ENCODE peak calls at places on chromosomes 1 and 21, in seven cellular contexts. K is neural progenitor cell, A is K562, O is hepatocyte, E is fibroblast of lung, R is PC-9, F is astrocyte. H is an unnamed sample. For H3K27me3 and H3K36me3, the result is how much of the 10 kb centered on the place peaks cover.

GRCh38 chr1:33640114-33640660 is 167.7 kb downstream of the ZSCAN20 start:
- DNase-seq in K (no peak), A (no peak), O (no peak), E (peak), R (no peak), F (no peak), H (no peak)

GRCh38 chr1:9397984-9398526 is 105.4 kb downstream of the SPSB1 start:
- DNase-seq in K (no peak), A (no peak), O (no peak), E (no peak), R (no peak), F (peak), H (no peak)

GRCh38 chr1:36764796-36765195 is 269.5 kb downstream of the GRIK3 start:
- DNase-seq in K (peak), A (no peak), O (no peak), E (no peak), R (no peak), F (no peak), H (no peak)

GRCh38 chr1:211566431-211567025 is 12.4 kb downstream of the SLC30A1 start:
- DNase-seq in K (no peak), A (no peak), O (no peak), E (no peak), R (no peak), F (no peak), H (no peak)

GRCh38 chr1:226406401-226406881 is 1.5 kb downstream of the PARP1 start:
- DNase-seq in K (peak), A (no peak), O (no peak), E (peak), R (peak), F (peak), H (no peak)

GRCh38 chr1:55420866-55421265 is 205.7 kb upstream of the USP24 start:
- DNase-seq in K (no peak), A (no peak), O (no peak), E (peak), R (no peak), F (peak), H (no peak)

GRCh38 chr1:47184090-47184735 is 5.6 kb downstream of the PDZK1IP1 start:
- DNase-seq in K (no peak), A (peak), O (no peak), E (no peak), R (no peak), F (no peak), H (no peak)

GRCh38 chr1:72442251-72442650 is 159.9 kb upstream of the NEGR1 start:
- DNase-seq in K (no peak), A (no peak), O (no peak), E (peak), R (no peak), F (peak), H (no peak)

GRCh38 chr1:11736746-11737639 is 1.1 kb downstream of the AGTRAP start:
- DNase-seq in K (peak), A (peak), O (peak), E (peak), R (peak), F (peak), H (peak)

GRCh38 chr21:31714741-31715365 is 17.1 kb downstream of the SCAF4 start:
- DNase-seq in K (no peak), A (no peak), O (no peak), E (no peak), R (no peak), F (no peak), H (peak)

GRCh38 chr1:205301842-205302588 is 19.5 kb downstream of the NUAK2 start:
- DNase-seq in K (no peak), A (no peak), O (peak), E (no peak), R (no peak), F (no peak), H (no peak)

GRCh38 chr1:26784023-26784871 is 3.5 kb upstream of the PIGV start:
- DNase-seq in K (peak), A (peak), O (peak), E (peak), R (peak), F (peak), H (peak)

GRCh38 chr21:44047996-44048560 is 36.0 kb downstream of the TRAPPC10 start:
- DNase-seq in K (no peak), A (no peak), O (no peak), E (no peak), R (no peak), F (no peak), H (no peak)

GRCh38 chr1:170885551-170885950 is 49.8 kb upstream of the MROH9 start:
- DNase-seq in K (no peak), A (no peak), O (no peak), E (no peak), R (no peak), F (peak), H (no peak)

GRCh38 chr1:234458352-234459027 is 20.5 kb downstream of the TARBP1 start:
- DNase-seq in K (no peak), A (no peak), O (peak), E (no peak), R (peak), F (no peak), H (no peak)

GRCh38 chr1:31712625-31713024 is 8.8 kb upstream of the COL16A1 start:
- DNase-seq in K (no peak), A (no peak), O (peak), E (peak), R (peak), F (peak), H (no peak)

GRCh38 chr1:51381964-51382363 is 51.6 kb upstream of the TTC39A start:
- DNase-seq in K (no peak), A (no peak), O (no peak), E (no peak), R (no peak), F (no peak), H (no peak)

GRCh38 chr21:15592271-15592860 is 137.4 kb upstream of the USP25 start:
- DNase-seq in K (peak), A (peak), O (peak), E (peak), R (peak), F (peak), H (peak)

GRCh38 chr1:105872761-105873286 is 1183.7 kb upstream of the PRMT6 start:
- DNase-seq in K (no peak), A (no peak), O (no peak), E (no peak), R (no peak), F (no peak), H (peak)

GRCh38 chr1:36109041-36109679 is 15.9 kb downstream of the COL8A2 start:
- DNase-seq in K (no peak), A (no peak), O (peak), E (peak), R (peak), F (peak), H (no peak)

GRCh38 chr1:99481391-99481996 is 164.4 kb upstream of the PALMD start:
- DNase-seq in K (peak), A (peak), O (peak), E (peak), R (peak), F (peak), H (peak)

GRCh38 chr1:47438321-47439150 is 692 bp downstream of the FOXD2 start:
- DNase-seq in K (peak), A (no peak), O (no peak), E (no peak), R (no peak), F (no peak), H (peak)

GRCh38 chr21:30251781-30252180 is 31.0 kb downstream of the KRTAP24-1 start:
- DNase-seq in K (no peak), A (no peak), O (no peak), E (no peak), R (no peak), F (no peak), H (no peak)

GRCh38 chr21:44065428-44065827 is 41.8 kb upstream of the PWP2 start:
- DNase-seq in K (no peak), A (no peak), O (no peak), E (peak), R (no peak), F (peak), H (peak)

GRCh38 chr1:93878889-93879586 is at the start of gene DNTTIP2:
- DNase-seq in K (peak), A (peak), O (peak), E (peak), R (peak), F (peak), H (peak)

GRCh38 chr1:147264158-147264768 is 21.8 kb downstream of the CHD1L start:
- DNase-seq in K (no peak), A (no peak), O (no peak), E (peak), R (no peak), F (peak), H (no peak)

GRCh38 chr1:67850611-67851075 is 17.4 kb upstream of the GNG12 start:
- DNase-seq in K (no peak), A (peak), O (peak), E (peak), R (peak), F (peak), H (peak)

GRCh38 chr1:110151175-110151715 is 951 bp downstream of the SLC6A17 start:
- DNase-seq in K (peak), A (no peak), O (no peak), E (no peak), R (no peak), F (no peak), H (no peak)

GRCh38 chr1:151475175-151475574 is 15.9 kb upstream of the POGZ start:
- DNase-seq in K (no peak), A (no peak), O (no peak), E (no peak), R (no peak), F (no peak), H (no peak)

GRCh38 chr1:107794571-107794970 is 170.4 kb downstream of the VAV3 start:
- DNase-seq in K (peak), A (no peak), O (no peak), E (no peak), R (no peak), F (no peak), H (peak)

GRCh38 chr1:174157157-174157806 is 2.0 kb upstream of the RABGAP1L start:
- DNase-seq in K (no peak), A (no peak), O (no peak), E (no peak), R (no peak), F (no peak), H (no peak)

GRCh38 chr1:239654998-239655397 is 268.6 kb downstream of the CHRM3 start:
- DNase-seq in K (no peak), A (no peak), O (no peak), E (no peak), R (no peak), F (no peak), H (no peak)

GRCh38 chr21:45481977-45482898 is 60.0 kb downstream of the SLC19A1 start:
- DNase-seq in K (no peak), A (no peak), O (no peak), E (no peak), R (no peak), F (no peak), H (no peak)
- H3K27me3 ChIP-seq in K (under half), A (under half), O (under half), E (under half), R (under half), F (under half), H (under half)

GRCh38 chr1:24930703-24931480 is 816 bp upstream of the RUNX3 start:
- DNase-seq in K (peak), A (no peak), O (no peak), E (peak), R (no peak), F (no peak), H (no peak)
- TF ChIP-seq EZH2 in K (peak), A (no peak), O (peak), E (peak), R (no peak), F (peak), H (no peak)

GRCh38 chr1:236716160-236716559 is 29.9 kb downstream of the ACTN2 start:
- DNase-seq in K (no peak), A (no peak), O (no peak), E (peak), R (no peak), F (no peak), H (no peak)

GRCh38 chr1:236705771-236706565 is 19.7 kb downstream of the ACTN2 start:
- DNase-seq in K (no peak), A (no peak), O (no peak), E (no peak), R (no peak), F (no peak), H (peak)

GRCh38 chr1:236710328-236710892 is 24.1 kb downstream of the ACTN2 start:
- DNase-seq in K (no peak), A (no peak), O (no peak), E (no peak), R (no peak), F (no peak), H (no peak)
- H3K36me3 ChIP-seq in K (under half), A (under half), O (under half), E (under half), R (under half), F (under half), H (under half)

DNA sequence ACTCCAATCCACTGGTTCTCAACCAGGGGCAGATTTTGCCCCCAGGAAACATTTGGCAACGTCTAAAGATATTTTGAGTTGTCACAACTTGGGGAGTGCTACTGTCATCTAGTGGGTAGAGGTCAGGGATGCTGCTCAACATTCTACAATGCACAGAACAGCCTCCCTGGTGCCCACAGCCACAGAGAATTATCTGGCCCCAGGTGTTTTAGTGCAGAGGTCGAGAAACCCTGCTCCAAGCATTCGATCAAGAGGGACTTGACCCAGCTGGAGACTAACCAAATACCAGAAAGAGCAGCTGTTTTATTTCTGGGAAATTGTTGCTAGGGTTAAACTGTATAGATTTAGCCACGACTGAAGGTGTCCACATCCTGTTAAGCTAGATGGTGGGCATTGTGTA is 19.2 kb downstream of the CD247 start:
- DNase-seq in K (no peak), A (no peak), O (no peak), E (no peak), R (no peak), F (no peak), H (no peak)
- H3K27me3 ChIP-seq in K (under half), A (half or more), O (under half), E (under half), R (under half), F (under half), H (under half)

GRCh38 chr1:22141948-22142314 is 966 bp downstream of the WNT4 start:
- DNase-seq in K (peak), A (no peak), O (peak), E (no peak), R (no peak), F (no peak), H (no peak)
- TF ChIP-seq EZH2 in K (peak), A (no peak), O (no peak), E (peak), R (no peak), F (peak), H (no peak)

H was measured in A673.